ENCODE peak calls at places on chromosomes 2 and 18, in four cellular contexts. One of them, this sample, is unnamed.

GRCh38 chr2:15222856-15223255 is 338.3 kb downstream of the NBAS start:
- DNase-seq in D341Med: no peak
- DNase-seq in effector memory CD8-positive, alpha-beta T cell: no peak
- DNase-seq in GM04503: no peak
- DNase-seq in this sample: no peak

GRCh38 chr2:199818001-199818400 is 33.0 kb downstream of the FTCDNL1 start:
- DNase-seq in D341Med: no peak
- DNase-seq in effector memory CD8-positive, alpha-beta T cell: no peak
- DNase-seq in GM04503: no peak
- DNase-seq in this sample: no peak

GRCh38 chr18:10518595-10519273 is 7.1 kb upstream of the NAPG start:
- DNase-seq in D341Med: no peak
- DNase-seq in effector memory CD8-positive, alpha-beta T cell: no peak
- DNase-seq in GM04503: no peak
- DNase-seq in this sample: no peak

GRCh38 chr18:34718610-34719009 is 8.5 kb downstream of the DTNA start:
- DNase-seq in D341Med: no peak
- DNase-seq in effector memory CD8-positive, alpha-beta T cell: no peak
- DNase-seq in GM04503: no peak
- DNase-seq in this sample: no peak

GRCh38 chr2:159211447-159212396 is 74.8 kb downstream of the WDSUB1 start:
- DNase-seq in D341Med: no peak
- DNase-seq in effector memory CD8-positive, alpha-beta T cell: no peak
- DNase-seq in GM04503: no peak
- DNase-seq in this sample: no peak

GRCh38 chr2:181178823-181179412 is 198.5 kb downstream of the UBE2E3 start:
- DNase-seq in D341Med: peak
- DNase-seq in effector memory CD8-positive, alpha-beta T cell: peak
- DNase-seq in GM04503: no peak
- DNase-seq in this sample: peak

GRCh38 chr2:186570587-186570986 is 19.3 kb upstream of the ITGAV start:
- DNase-seq in D341Med: no peak
- DNase-seq in effector memory CD8-positive, alpha-beta T cell: no peak
- DNase-seq in GM04503: no peak
- DNase-seq in this sample: no peak

GRCh38 chr2:186486651-186487647 is 889 bp downstream of the ZC3H15 start:
- DNase-seq in D341Med: peak
- DNase-seq in effector memory CD8-positive, alpha-beta T cell: no peak
- DNase-seq in GM04503: no peak
- DNase-seq in this sample: no peak

GRCh38 chr2:218828477-218828778 is 3.2 kb downstream of the PRKAG3 start:
- DNase-seq in D341Med: no peak
- DNase-seq in effector memory CD8-positive, alpha-beta T cell: no peak
- DNase-seq in GM04503: no peak
- DNase-seq in this sample: no peak

GRCh38 chr2:187008111-187008510 is 159.1 kb upstream of the ZSWIM2 start:
- DNase-seq in D341Med: no peak
- DNase-seq in effector memory CD8-positive, alpha-beta T cell: no peak
- DNase-seq in GM04503: no peak
- DNase-seq in this sample: no peak

GRCh38 chr2:174949988-174950687 is 55.0 kb downstream of the CHN1 start:
- DNase-seq in D341Med: no peak
- DNase-seq in effector memory CD8-positive, alpha-beta T cell: no peak
- DNase-seq in GM04503: no peak
- DNase-seq in this sample: no peak

GRCh38 chr2:42314892-42315468 is 46.0 kb downstream of the COX7A2L start:
- DNase-seq in D341Med: no peak
- DNase-seq in effector memory CD8-positive, alpha-beta T cell: no peak
- DNase-seq in GM04503: peak
- DNase-seq in this sample: no peak

GRCh38 chr2:50273003-50273402 is 758.9 kb downstream of the NRXN1 start:
- DNase-seq in D341Med: no peak
- DNase-seq in effector memory CD8-positive, alpha-beta T cell: no peak
- DNase-seq in GM04503: no peak
- DNase-seq in this sample: no peak

GRCh38 chr18:25279133-25279532 is 72.8 kb downstream of the ZNF521 start:
- DNase-seq in D341Med: no peak
- DNase-seq in effector memory CD8-positive, alpha-beta T cell: no peak
- DNase-seq in GM04503: no peak
- DNase-seq in this sample: no peak

GRCh38 chr2:114661926-114662670 is 219.7 kb downstream of the DPP10 start:
- DNase-seq in D341Med: peak
- DNase-seq in effector memory CD8-positive, alpha-beta T cell: no peak
- DNase-seq in GM04503: no peak
- DNase-seq in this sample: no peak

GRCh38 chr2:67977464-67977863 is 85.3 kb downstream of the C1D start:
- DNase-seq in D341Med: no peak
- DNase-seq in effector memory CD8-positive, alpha-beta T cell: no peak
- DNase-seq in GM04503: no peak
- DNase-seq in this sample: no peak

GRCh38 chr2:3449106-3449505 is 69.6 kb downstream of the TRAPPC12 start:
- DNase-seq in D341Med: no peak
- DNase-seq in effector memory CD8-positive, alpha-beta T cell: no peak
- DNase-seq in GM04503: no peak
- DNase-seq in this sample: no peak

GRCh38 chr2:77807531-77808215 is 285.5 kb upstream of the LRRTM4 start:
- DNase-seq in D341Med: no peak
- DNase-seq in effector memory CD8-positive, alpha-beta T cell: no peak
- DNase-seq in GM04503: no peak
- DNase-seq in this sample: no peak

GRCh38 chr18:53887447-53887846 is 337.0 kb downstream of the MBD2 start:
- DNase-seq in D341Med: no peak
- DNase-seq in effector memory CD8-positive, alpha-beta T cell: no peak
- DNase-seq in GM04503: no peak
- DNase-seq in this sample: no peak

GRCh38 chr2:23992931-23993330 is 17.0 kb upstream of the MFSD2B start:
- DNase-seq in D341Med: no peak
- DNase-seq in effector memory CD8-positive, alpha-beta T cell: no peak
- DNase-seq in GM04503: no peak
- DNase-seq in this sample: no peak